ENCODE peak calls at places on chromosomes 12 and 14, in five cellular contexts. V is WERI-Rb-1; D is iris pigment epithelial cell; A is fibroblast of the aortic adventitia; P is activated naive CD8-positive, alpha-beta T cell treated with anti-CD3 and anti-CD28 coated beads, Interleukin-2, amount 50 U/mL, for 16 hours. F is an unnamed sample.
A peak's percentile ranks its signal among the peaks of the same experiment; 100 is the strongest.

GRCh38 chr12:113149361-113150150 is at the start of gene CFAP73:
- DNase-seq in V (peak; percentile 82), D (peak; percentile 84), A (peak; percentile 73), P (no peak), F (peak; percentile 58)

GRCh38 chr12:118850244-118850825 is 131.0 kb upstream of the SRRM4 start:
- DNase-seq in V (peak; percentile 21), D (no peak), A (no peak), P (no peak), F (no peak)

GRCh38 chr14:68682166-68683103 is 110.4 kb downstream of the ZFP36L1 start:
- DNase-seq in V (no peak), D (peak; percentile 97), A (peak; percentile 100), P (no peak), F (peak; percentile 99)

GRCh38 chr14:104373055-104373854 is 206.3 kb upstream of the C14orf180 start:
- DNase-seq in V (no peak), D (no peak), A (no peak), P (no peak), F (no peak)

GRCh38 chr12:23115984-23116383 is 491.0 kb downstream of the ETNK1 start:
- DNase-seq in V (no peak), D (no peak), A (no peak), P (no peak), F (no peak)

GRCh38 chr12:70659077-70659606 is 21.9 kb upstream of the PTPRB start:
- DNase-seq in V (no peak), D (no peak), A (no peak), P (no peak), F (no peak)

GRCh38 chr12:127355061-127355820 is 911.7 kb upstream of the TMEM132C start:
- DNase-seq in V (peak; percentile 29), D (no peak), A (peak; percentile 56), P (no peak), F (peak; percentile 37)

GRCh38 chr14:50946234-50946935 is 2.1 kb upstream of the PYGL start:
- DNase-seq in V (no peak), D (no peak), A (no peak), P (no peak), F (no peak)

GRCh38 chr14:30291216-30291615 is 267.7 kb upstream of the G2E3 start:
- DNase-seq in V (no peak), D (peak; percentile 81), A (peak; percentile 83), P (no peak), F (peak; percentile 86)